ENCODE peak calls at places on chromosome 5, in ten cellular contexts. U is RPMI8226, E is iris pigment epithelial cell, G is NB4, J is neuronal stem cell, T is neural crest cell, O is psoas muscle, V is fibroblast of gingiva, Z is HEK293T, H is uterus. F is an unnamed sample.

GRCh38 chr5:961002-961710 is 47.4 kb upstream of the NKD2 start:
- DNase-seq in U (no peak), E (no peak), G (no peak), J (no peak), T (no peak), O (no peak), V (no peak), Z (no peak), H (no peak), F (no peak)

GRCh38 chr5:169020102-169020501 is 280.8 kb downstream of the SLIT3 start:
- DNase-seq in U (no peak), E (peak; percentile 8), G (peak; percentile 7), J (no peak), T (no peak), O (no peak), V (no peak), Z (peak; percentile 55), H (no peak), F (peak; percentile 25)

GRCh38 chr5:135921388-135921787 is 25.7 kb upstream of the IL9 start:
- DNase-seq in U (no peak), E (peak; percentile 49), G (peak; percentile 35), J (no peak), T (no peak), O (no peak), V (peak; percentile 4), Z (no peak), H (no peak), F (no peak)

GRCh38 chr5:10564838-10565784 is 1.2 kb downstream of the ANKRD33B start:
- DNase-seq in U (peak; percentile 11), E (no peak), G (peak; percentile 59), J (no peak), T (no peak), O (no peak), V (no peak), Z (no peak), H (no peak), F (no peak)

GRCh38 chr5:129593525-129593924 is 133.4 kb downstream of the ADAMTS19 start:
- DNase-seq in U (no peak), E (peak; percentile 0), G (no peak), J (no peak), T (no peak), O (no peak), V (no peak), Z (no peak), H (no peak), F (no peak)

GRCh38 chr5:135934939-135935338 is 19.8 kb downstream of the LECT2 start:
- DNase-seq in U (peak; percentile 25), E (peak; percentile 55), G (no peak), J (no peak), T (no peak), O (no peak), V (no peak), Z (no peak), H (no peak), F (no peak)

GRCh38 chr5:1551913-1552312 is 28.2 kb upstream of the LPCAT1 start:
- DNase-seq in U (no peak), E (no peak), G (no peak), J (no peak), T (no peak), O (no peak), V (no peak), Z (no peak), H (no peak), F (no peak)

GRCh38 chr5:178353461-178353860 is 120.9 kb upstream of the PHYKPL start:
- DNase-seq in U (no peak), E (no peak), G (no peak), J (no peak), T (no peak), O (no peak), V (no peak), Z (no peak), H (no peak), F (no peak)

GRCh38 chr5:136034976-136035375 is 6.2 kb downstream of the TGFBI start:
- DNase-seq in U (no peak), E (no peak), G (no peak), J (no peak), T (no peak), O (peak; percentile 61), V (no peak), Z (no peak), H (no peak), F (no peak)

GRCh38 chr5:120368923-120369715 is 95.0 kb upstream of the PRR16 start:
- DNase-seq in U (peak; percentile 95), E (no peak), G (no peak), J (no peak), T (no peak), O (no peak), V (no peak), Z (no peak), H (no peak), F (peak; percentile 96)

GRCh38 chr5:175750476-175751080 is 92.7 kb downstream of the HRH2 start:
- DNase-seq in U (no peak), E (no peak), G (no peak), J (no peak), T (no peak), O (no peak), V (no peak), Z (no peak), H (no peak), F (no peak)

GRCh38 chr5:69450116-69450515 is 35.2 kb downstream of the MARVELD2 start:
- DNase-seq in U (no peak), E (peak; percentile 89), G (no peak), J (no peak), T (no peak), O (no peak), V (peak; percentile 62), Z (no peak), H (no peak), F (no peak)

GRCh38 chr5:32852535-32852934 is 141.4 kb downstream of the NPR3 start:
- DNase-seq in U (no peak), E (peak; percentile 95), G (peak; percentile 14), J (peak; percentile 42), T (no peak), O (peak; percentile 41), V (peak; percentile 97), Z (no peak), H (no peak), F (no peak)

GRCh38 chr5:87850843-87851242 is 417.8 kb downstream of the TMEM161B start:
- DNase-seq in U (peak; percentile 32), E (no peak), G (no peak), J (no peak), T (no peak), O (no peak), V (no peak), Z (no peak), H (no peak), F (no peak)

GRCh38 chr5:115487750-115488149 is 56.8 kb downstream of the FEM1C start:
- DNase-seq in U (no peak), E (no peak), G (no peak), J (no peak), T (no peak), O (no peak), V (no peak), Z (no peak), H (no peak), F (no peak)

GRCh38 chr5:82924241-82924989 is 152.8 kb downstream of the TMEM167A start:
- DNase-seq in U (no peak), E (no peak), G (no peak), J (no peak), T (no peak), O (no peak), V (peak; percentile 42), Z (no peak), H (no peak), F (no peak)

GRCh38 chr5:65172486-65173129 is 309.1 kb downstream of the ADAMTS6 start:
- DNase-seq in U (no peak), E (peak; percentile 90), G (peak; percentile 2), J (no peak), T (no peak), O (no peak), V (no peak), Z (no peak), H (no peak), F (no peak)

GRCh38 chr5:2383678-2384025 is 367.8 kb downstream of the IRX2 start:
- DNase-seq in U (peak; percentile 32), E (no peak), G (no peak), J (no peak), T (no peak), O (no peak), V (no peak), Z (no peak), H (no peak), F (no peak)

GRCh38 chr5:57683036-57683600 is 200.5 kb upstream of the ACTBL2 start:
- DNase-seq in U (no peak), E (peak; percentile 74), G (no peak), J (no peak), T (no peak), O (no peak), V (peak; percentile 17), Z (no peak), H (no peak), F (no peak)

GRCh38 chr5:58239731-58240130 is 220.2 kb downstream of the PLK2 start:
- DNase-seq in U (no peak), E (no peak), G (no peak), J (no peak), T (no peak), O (no peak), V (no peak), Z (no peak), H (no peak), F (no peak)

GRCh38 chr5:37184748-37185364 is 64.3 kb downstream of the CPLANE1 start:
- DNase-seq in U (no peak), E (no peak), G (no peak), J (no peak), T (no peak), O (no peak), V (no peak), Z (no peak), H (no peak), F (no peak)

GRCh38 chr5:172748341-172748843 is 22.6 kb downstream of the DUSP1 start:
- DNase-seq in U (no peak), E (peak; percentile 80), G (no peak), J (no peak), T (no peak), O (peak; percentile 67), V (no peak), Z (no peak), H (peak; percentile 65), F (no peak)

GRCh38 chr5:52204310-52204709 is 583.4 kb upstream of the ITGA1 start:
- DNase-seq in U (no peak), E (no peak), G (no peak), J (no peak), T (no peak), O (no peak), V (no peak), Z (no peak), H (no peak), F (no peak)

GRCh38 chr5:141777130-141777529 is 95.1 kb upstream of the ARAP3 start:
- DNase-seq in U (no peak), E (no peak), G (no peak), J (no peak), T (no peak), O (no peak), V (no peak), Z (no peak), H (no peak), F (no peak)

GRCh38 chr5:39076757-39077475 is 2.7 kb upstream of the RICTOR start:
- DNase-seq in U (peak; percentile 70), E (peak; percentile 46), G (peak; percentile 76), J (no peak), T (no peak), O (no peak), V (no peak), Z (no peak), H (no peak), F (peak; percentile 8)

GRCh38 chr5:149860801-149861322 is 83.7 kb downstream of the PDE6A start:
- DNase-seq in U (no peak), E (peak; percentile 31), G (no peak), J (no peak), T (no peak), O (no peak), V (no peak), Z (no peak), H (no peak), F (no peak)

GRCh38 chr5:123089572-123089970 is 530 bp downstream of the PRDM6 start:
- DNase-seq in U (no peak), E (peak; percentile 49), G (no peak), J (no peak), T (peak; percentile 16), O (peak; percentile 28), V (peak; percentile 55), Z (peak; percentile 43), H (no peak), F (no peak)

GRCh38 chr5:134458234-134458633 is 46.6 kb upstream of the CDKN2AIPNL start:
- DNase-seq in U (peak; percentile 31), E (peak; percentile 54), G (no peak), J (no peak), T (no peak), O (peak; percentile 78), V (peak; percentile 75), Z (no peak), H (peak; percentile 45), F (no peak)

F was measured in small intestine.